ENCODE peak calls at places on chromosomes 12 and 14, in ten cellular contexts. One of them, this sample, is unnamed.

GRCh38 chr14:63598821-63599220 is 42.9 kb downstream of the WDR89 start:
- DNase-seq in left lung: no peak
- DNase-seq in fibroblast of lung: no peak
- DNase-seq in ovary: no peak
- DNase-seq in lower leg skin: no peak
- DNase-seq in stomach: no peak
- DNase-seq in naive thymus-derived CD4-positive, alpha-beta T cell: no peak
- DNase-seq in fibroblast of pulmonary artery: no peak
- DNase-seq in uterus: no peak
- DNase-seq in upper lobe of right lung: no peak
- DNase-seq in this sample: no peak

GRCh38 chr12:126358806-126359205 is 1293.6 kb downstream of the AACS start:
- DNase-seq in fibroblast of pulmonary artery: no peak
- DNase-seq in naive thymus-derived CD4-positive, alpha-beta T cell: no peak
- DNase-seq in lower leg skin: no peak
- DNase-seq in stomach: no peak
- DNase-seq in left lung: no peak
- DNase-seq in upper lobe of right lung: no peak
- DNase-seq in fibroblast of lung: no peak
- DNase-seq in ovary: no peak
- DNase-seq in uterus: no peak
- DNase-seq in this sample: no peak

GRCh38 chr12:59389968-59390576 is 205.8 kb upstream of the SLC16A7 start:
- DNase-seq in naive thymus-derived CD4-positive, alpha-beta T cell: no peak
- DNase-seq in uterus: no peak
- DNase-seq in left lung: peak; percentile 35
- DNase-seq in ovary: no peak
- DNase-seq in lower leg skin: no peak
- DNase-seq in upper lobe of right lung: no peak
- DNase-seq in stomach: no peak
- DNase-seq in fibroblast of lung: no peak
- DNase-seq in fibroblast of pulmonary artery: no peak
- DNase-seq in this sample: no peak

GRCh38 chr14:54362759-54363437 is 33.9 kb upstream of the CDKN3 start:
- DNase-seq in ovary: no peak
- DNase-seq in naive thymus-derived CD4-positive, alpha-beta T cell: no peak
- DNase-seq in left lung: no peak
- DNase-seq in lower leg skin: no peak
- DNase-seq in upper lobe of right lung: no peak
- DNase-seq in stomach: no peak
- DNase-seq in fibroblast of pulmonary artery: no peak
- DNase-seq in uterus: no peak
- DNase-seq in fibroblast of lung: no peak
- DNase-seq in this sample: no peak

GRCh38 chr12:115519887-115520286 is 757.6 kb downstream of the MED13L start:
- DNase-seq in lower leg skin: no peak
- DNase-seq in uterus: no peak
- DNase-seq in left lung: no peak
- DNase-seq in stomach: no peak
- DNase-seq in ovary: no peak
- DNase-seq in naive thymus-derived CD4-positive, alpha-beta T cell: no peak
- DNase-seq in fibroblast of pulmonary artery: no peak
- DNase-seq in fibroblast of lung: no peak
- DNase-seq in upper lobe of right lung: no peak
- DNase-seq in this sample: no peak

GRCh38 chr12:47417146-47417545 is 288.7 kb downstream of the RPAP3 start:
- DNase-seq in uterus: no peak
- DNase-seq in upper lobe of right lung: no peak
- DNase-seq in naive thymus-derived CD4-positive, alpha-beta T cell: no peak
- DNase-seq in lower leg skin: no peak
- DNase-seq in fibroblast of pulmonary artery: no peak
- DNase-seq in ovary: no peak
- DNase-seq in fibroblast of lung: no peak
- DNase-seq in stomach: no peak
- DNase-seq in left lung: no peak
- DNase-seq in this sample: no peak

GRCh38 chr12:3303410-3304136 is 187.4 kb upstream of the PRMT8 start:
- DNase-seq in left lung: no peak
- DNase-seq in lower leg skin: no peak
- DNase-seq in fibroblast of lung: no peak
- DNase-seq in stomach: no peak
- DNase-seq in naive thymus-derived CD4-positive, alpha-beta T cell: no peak
- DNase-seq in upper lobe of right lung: no peak
- DNase-seq in uterus: no peak
- DNase-seq in fibroblast of pulmonary artery: no peak
- DNase-seq in ovary: no peak
- DNase-seq in this sample: no peak

GRCh38 chr14:62126885-62127478 is 364.8 kb downstream of the SNAPC1 start:
- DNase-seq in stomach: no peak
- DNase-seq in left lung: no peak
- DNase-seq in upper lobe of right lung: no peak
- DNase-seq in fibroblast of pulmonary artery: peak; percentile 78
- DNase-seq in naive thymus-derived CD4-positive, alpha-beta T cell: peak; percentile 45
- DNase-seq in fibroblast of lung: peak; percentile 78
- DNase-seq in ovary: no peak
- DNase-seq in lower leg skin: no peak
- DNase-seq in uterus: no peak
- DNase-seq in this sample: peak; percentile 76

GRCh38 chr12:123938679-123939480 is 33.8 kb downstream of the CCDC92 start:
- DNase-seq in left lung: no peak
- DNase-seq in stomach: no peak
- DNase-seq in upper lobe of right lung: no peak
- DNase-seq in fibroblast of pulmonary artery: no peak
- DNase-seq in ovary: no peak
- DNase-seq in lower leg skin: peak; percentile 74
- DNase-seq in uterus: no peak
- DNase-seq in fibroblast of lung: no peak
- DNase-seq in naive thymus-derived CD4-positive, alpha-beta T cell: peak; percentile 3
- DNase-seq in this sample: no peak

GRCh38 chr14:50123062-50123461 is 6.7 kb upstream of the VCPKMT start:
- DNase-seq in fibroblast of pulmonary artery: no peak
- DNase-seq in ovary: no peak
- DNase-seq in naive thymus-derived CD4-positive, alpha-beta T cell: no peak
- DNase-seq in upper lobe of right lung: no peak
- DNase-seq in left lung: no peak
- DNase-seq in stomach: no peak
- DNase-seq in lower leg skin: no peak
- DNase-seq in uterus: no peak
- DNase-seq in fibroblast of lung: no peak
- DNase-seq in this sample: no peak

GRCh38 chr14:80415636-80416035 is 204.3 kb upstream of the DIO2 start:
- DNase-seq in fibroblast of lung: no peak
- DNase-seq in naive thymus-derived CD4-positive, alpha-beta T cell: no peak
- DNase-seq in ovary: no peak
- DNase-seq in stomach: no peak
- DNase-seq in upper lobe of right lung: no peak
- DNase-seq in fibroblast of pulmonary artery: no peak
- DNase-seq in uterus: no peak
- DNase-seq in lower leg skin: no peak
- DNase-seq in left lung: no peak
- DNase-seq in this sample: no peak

GRCh38 chr12:53982616-53983579 is 2.0 kb upstream of the HOXC10 start:
- DNase-seq in lower leg skin: no peak
- DNase-seq in naive thymus-derived CD4-positive, alpha-beta T cell: no peak
- DNase-seq in fibroblast of pulmonary artery: no peak
- DNase-seq in upper lobe of right lung: no peak
- DNase-seq in ovary: no peak
- DNase-seq in stomach: no peak
- DNase-seq in fibroblast of lung: no peak
- DNase-seq in left lung: no peak
- DNase-seq in uterus: no peak
- DNase-seq in this sample: no peak
- H3K4me3 ChIP-seq in lower leg skin: no peak overlapping the region
- H3K4me3 ChIP-seq in naive thymus-derived CD4-positive, alpha-beta T cell: no peak overlapping the region
- H3K4me3 ChIP-seq in fibroblast of pulmonary artery: no peak overlapping the region
- H3K4me3 ChIP-seq in upper lobe of right lung: no peak overlapping the region
- H3K4me3 ChIP-seq in ovary: no peak overlapping the region
- H3K4me3 ChIP-seq in stomach: no peak overlapping the region
- H3K4me3 ChIP-seq in fibroblast of lung: no peak overlapping the region
- H3K4me3 ChIP-seq in left lung: no peak overlapping the region
- H3K4me3 ChIP-seq in uterus: no peak overlapping the region
- H3K4me3 ChIP-seq in this sample: no peak overlapping the region

GRCh38 chr12:106984588-106985137 is 2.3 kb downstream of the MTERF2 start:
- DNase-seq in fibroblast of lung: no peak
- DNase-seq in upper lobe of right lung: no peak
- DNase-seq in uterus: no peak
- DNase-seq in fibroblast of pulmonary artery: no peak
- DNase-seq in ovary: no peak
- DNase-seq in stomach: no peak
- DNase-seq in lower leg skin: no peak
- DNase-seq in left lung: no peak
- DNase-seq in naive thymus-derived CD4-positive, alpha-beta T cell: no peak
- DNase-seq in this sample: no peak

GRCh38 chr12:106986135-106986534 is 811 bp downstream of the MTERF2 start:
- DNase-seq in stomach: no peak
- DNase-seq in uterus: no peak
- DNase-seq in ovary: no peak
- DNase-seq in lower leg skin: no peak
- DNase-seq in upper lobe of right lung: no peak
- DNase-seq in fibroblast of lung: no peak
- DNase-seq in left lung: no peak
- DNase-seq in naive thymus-derived CD4-positive, alpha-beta T cell: no peak
- DNase-seq in fibroblast of pulmonary artery: no peak
- DNase-seq in this sample: no peak

GRCh38 chr12:106986625-106987389 is at the start of gene MTERF2:
- DNase-seq in lower leg skin: peak; percentile 98
- DNase-seq in fibroblast of lung: peak; percentile 93
- DNase-seq in stomach: peak; percentile 93
- DNase-seq in left lung: peak; percentile 95
- DNase-seq in naive thymus-derived CD4-positive, alpha-beta T cell: peak; percentile 71
- DNase-seq in fibroblast of pulmonary artery: peak; percentile 95
- DNase-seq in ovary: peak; percentile 93
- DNase-seq in upper lobe of right lung: peak; percentile 95
- DNase-seq in uterus: peak; percentile 91
- DNase-seq in this sample: peak; percentile 90

GRCh38 chr12:106987846-106988245 is 900 bp upstream of the MTERF2 start:
- DNase-seq in ovary: no peak
- DNase-seq in fibroblast of pulmonary artery: no peak
- DNase-seq in uterus: no peak
- DNase-seq in upper lobe of right lung: no peak
- DNase-seq in naive thymus-derived CD4-positive, alpha-beta T cell: no peak
- DNase-seq in fibroblast of lung: no peak
- DNase-seq in lower leg skin: no peak
- DNase-seq in left lung: no peak
- DNase-seq in stomach: peak; percentile 44
- DNase-seq in this sample: no peak

DNA sequence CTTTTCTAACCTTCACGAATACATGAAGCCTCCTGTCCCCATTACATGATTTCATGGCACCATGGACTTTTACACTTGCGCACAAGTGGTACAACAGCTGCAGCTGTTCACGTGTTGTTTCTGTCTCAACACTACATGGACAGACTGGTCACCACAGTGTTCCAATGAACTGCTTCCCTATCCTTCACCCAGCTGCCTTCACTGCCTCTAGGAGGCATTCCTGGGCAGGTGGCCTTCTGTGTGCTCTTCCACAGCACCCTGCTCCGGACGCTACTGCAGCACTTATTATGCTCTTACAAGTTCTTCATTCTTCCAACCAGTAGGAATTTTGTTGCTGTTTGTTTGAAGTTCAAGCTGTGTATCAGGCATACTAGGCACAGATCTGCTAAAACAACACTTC is 1.5 kb downstream of the MTERF2 start:
- DNase-seq in left lung: no peak
- DNase-seq in fibroblast of pulmonary artery: no peak
- DNase-seq in lower leg skin: no peak
- DNase-seq in naive thymus-derived CD4-positive, alpha-beta T cell: no peak
- DNase-seq in fibroblast of lung: no peak
- DNase-seq in stomach: no peak
- DNase-seq in ovary: no peak
- DNase-seq in uterus: no peak
- DNase-seq in upper lobe of right lung: no peak
- DNase-seq in this sample: no peak
- H3K4me3 ChIP-seq in left lung: no peak overlapping the region
- H3K4me3 ChIP-seq in fibroblast of pulmonary artery: no peak overlapping the region
- H3K4me3 ChIP-seq in lower leg skin: no peak overlapping the region
- H3K4me3 ChIP-seq in naive thymus-derived CD4-positive, alpha-beta T cell: no peak overlapping the region
- H3K4me3 ChIP-seq in fibroblast of lung: no peak overlapping the region
- H3K4me3 ChIP-seq in stomach: peak overlapping the region; percentile 63
- H3K4me3 ChIP-seq in ovary: no peak overlapping the region
- H3K4me3 ChIP-seq in uterus: no peak overlapping the region
- H3K4me3 ChIP-seq in upper lobe of right lung: peak overlapping the region; percentile 80
- H3K4me3 ChIP-seq in this sample: no peak overlapping the region

GRCh38 chr12:78101946-78102635 is 271.4 kb downstream of the NAV3 start:
- DNase-seq in left lung: no peak
- DNase-seq in fibroblast of pulmonary artery: no peak
- DNase-seq in stomach: no peak
- DNase-seq in naive thymus-derived CD4-positive, alpha-beta T cell: no peak
- DNase-seq in lower leg skin: no peak
- DNase-seq in fibroblast of lung: no peak
- DNase-seq in ovary: no peak
- DNase-seq in upper lobe of right lung: no peak
- DNase-seq in uterus: no peak
- DNase-seq in this sample: no peak
- H3K4me3 ChIP-seq in left lung: no peak overlapping the region
- H3K4me3 ChIP-seq in fibroblast of pulmonary artery: no peak overlapping the region
- H3K4me3 ChIP-seq in stomach: no peak overlapping the region
- H3K4me3 ChIP-seq in naive thymus-derived CD4-positive, alpha-beta T cell: no peak overlapping the region
- H3K4me3 ChIP-seq in lower leg skin: no peak overlapping the region
- H3K4me3 ChIP-seq in fibroblast of lung: no peak overlapping the region
- H3K4me3 ChIP-seq in ovary: no peak overlapping the region
- H3K4me3 ChIP-seq in upper lobe of right lung: no peak overlapping the region
- H3K4me3 ChIP-seq in uterus: no peak overlapping the region
- H3K4me3 ChIP-seq in this sample: no peak overlapping the region

GRCh38 chr14:101292448-101292847 is 268.8 kb upstream of the DIO3 start:
- DNase-seq in stomach: no peak
- DNase-seq in upper lobe of right lung: no peak
- DNase-seq in uterus: no peak
- DNase-seq in lower leg skin: no peak
- DNase-seq in ovary: no peak
- DNase-seq in naive thymus-derived CD4-positive, alpha-beta T cell: no peak
- DNase-seq in left lung: no peak
- DNase-seq in fibroblast of lung: no peak
- DNase-seq in fibroblast of pulmonary artery: no peak
- DNase-seq in this sample: no peak

GRCh38 chr14:101291390-101291789 is 269.9 kb upstream of the DIO3 start:
- DNase-seq in fibroblast of pulmonary artery: no peak
- DNase-seq in upper lobe of right lung: no peak
- DNase-seq in fibroblast of lung: no peak
- DNase-seq in uterus: no peak
- DNase-seq in left lung: no peak
- DNase-seq in ovary: no peak
- DNase-seq in stomach: no peak
- DNase-seq in naive thymus-derived CD4-positive, alpha-beta T cell: no peak
- DNase-seq in lower leg skin: no peak
- DNase-seq in this sample: no peak

GRCh38 chr14:101293609-101294008 is 267.7 kb upstream of the DIO3 start:
- DNase-seq in lower leg skin: no peak
- DNase-seq in naive thymus-derived CD4-positive, alpha-beta T cell: no peak
- DNase-seq in uterus: no peak
- DNase-seq in left lung: no peak
- DNase-seq in fibroblast of lung: no peak
- DNase-seq in stomach: no peak
- DNase-seq in ovary: no peak
- DNase-seq in upper lobe of right lung: no peak
- DNase-seq in fibroblast of pulmonary artery: no peak
- DNase-seq in this sample: no peak

GRCh38 chr14:101290681-101291080 is 270.6 kb upstream of the DIO3 start:
- DNase-seq in left lung: no peak
- DNase-seq in uterus: no peak
- DNase-seq in lower leg skin: no peak
- DNase-seq in ovary: no peak
- DNase-seq in naive thymus-derived CD4-positive, alpha-beta T cell: no peak
- DNase-seq in stomach: no peak
- DNase-seq in fibroblast of pulmonary artery: no peak
- DNase-seq in fibroblast of lung: no peak
- DNase-seq in upper lobe of right lung: no peak
- DNase-seq in this sample: no peak

GRCh38 chr14:101294136-101294535 is 267.2 kb upstream of the DIO3 start:
- DNase-seq in left lung: no peak
- DNase-seq in ovary: no peak
- DNase-seq in uterus: no peak
- DNase-seq in stomach: no peak
- DNase-seq in upper lobe of right lung: no peak
- DNase-seq in lower leg skin: no peak
- DNase-seq in naive thymus-derived CD4-positive, alpha-beta T cell: no peak
- DNase-seq in fibroblast of pulmonary artery: no peak
- DNase-seq in fibroblast of lung: no peak
- DNase-seq in this sample: no peak
- H3K4me3 ChIP-seq in left lung: no peak overlapping the region
- H3K4me3 ChIP-seq in ovary: no peak overlapping the region
- H3K4me3 ChIP-seq in uterus: no peak overlapping the region
- H3K4me3 ChIP-seq in stomach: no peak overlapping the region
- H3K4me3 ChIP-seq in upper lobe of right lung: no peak overlapping the region
- H3K4me3 ChIP-seq in lower leg skin: no peak overlapping the region
- H3K4me3 ChIP-seq in naive thymus-derived CD4-positive, alpha-beta T cell: no peak overlapping the region
- H3K4me3 ChIP-seq in fibroblast of pulmonary artery: no peak overlapping the region
- H3K4me3 ChIP-seq in fibroblast of lung: no peak overlapping the region
- H3K4me3 ChIP-seq in this sample: no peak overlapping the region

This sample was measured in fibroblast of the aortic adventitia.